ENCODE peak calls at places on chromosomes 5 and 9, in four cellular contexts. One of them, this sample, is unnamed.

GRCh38 chr5:100772011-100772410 is 131.1 kb downstream of the ST8SIA4 start:
- DNase-seq in A549: no peak
- DNase-seq in substantia nigra: no peak
- DNase-seq in tibial nerve: no peak
- DNase-seq in this sample: no peak

GRCh38 chr5:37723147-37723961 is 116.5 kb downstream of the GDNF start:
- DNase-seq in substantia nigra: peak
- DNase-seq in A549: peak
- DNase-seq in tibial nerve: no peak
- DNase-seq in this sample: peak

GRCh38 chr5:41574391-41574790 is 64.0 kb upstream of the PLCXD3 start:
- DNase-seq in substantia nigra: no peak
- DNase-seq in tibial nerve: no peak
- DNase-seq in A549: no peak
- DNase-seq in this sample: no peak

GRCh38 chr5:174583071-174583470 is 141.3 kb upstream of the MSX2 start:
- DNase-seq in A549: no peak
- DNase-seq in tibial nerve: no peak
- DNase-seq in substantia nigra: no peak
- DNase-seq in this sample: no peak

GRCh38 chr9:135932656-135933055 is 25.3 kb upstream of the CAMSAP1 start:
- DNase-seq in A549: no peak
- DNase-seq in substantia nigra: no peak
- DNase-seq in tibial nerve: no peak
- DNase-seq in this sample: no peak

GRCh38 chr9:6759114-6759977 is 1.6 kb downstream of the KDM4C start:
- DNase-seq in substantia nigra: no peak
- DNase-seq in tibial nerve: peak
- DNase-seq in A549: peak
- DNase-seq in this sample: no peak

GRCh38 chr9:128787583-128788156 is 617 bp downstream of the TBC1D13 start:
- DNase-seq in tibial nerve: peak
- DNase-seq in substantia nigra: no peak
- DNase-seq in A549: peak
- DNase-seq in this sample: no peak

GRCh38 chr5:68134669-68135313 is 80.8 kb upstream of the PIK3R1 start:
- DNase-seq in A549: no peak
- DNase-seq in substantia nigra: no peak
- DNase-seq in tibial nerve: no peak
- DNase-seq in this sample: no peak

GRCh38 chr5:10307206-10308148 is at the start of gene CMBL:
- DNase-seq in tibial nerve: no peak
- DNase-seq in A549: no peak
- DNase-seq in substantia nigra: no peak
- DNase-seq in this sample: peak

GRCh38 chr5:180343110-180343845 is 9.9 kb downstream of the GFPT2 start:
- DNase-seq in tibial nerve: no peak
- DNase-seq in A549: no peak
- DNase-seq in substantia nigra: peak
- DNase-seq in this sample: peak
- H3K27ac ChIP-seq in tibial nerve: no peak
- H3K27ac ChIP-seq in A549: peak
- H3K27ac ChIP-seq in substantia nigra: peak
- H3K27ac ChIP-seq in this sample: peak

GRCh38 chr5:172791726-172792445 is 20.9 kb upstream of the DUSP1 start:
- DNase-seq in tibial nerve: no peak
- DNase-seq in A549: no peak
- DNase-seq in substantia nigra: no peak
- DNase-seq in this sample: no peak

GRCh38 chr5:172793577-172794488 is 22.8 kb upstream of the DUSP1 start:
- DNase-seq in tibial nerve: no peak
- DNase-seq in A549: no peak
- DNase-seq in substantia nigra: no peak
- DNase-seq in this sample: no peak

GRCh38 chr5:172791291-172791690 is 20.3 kb upstream of the DUSP1 start:
- DNase-seq in substantia nigra: no peak
- DNase-seq in A549: no peak
- DNase-seq in tibial nerve: no peak
- DNase-seq in this sample: no peak

GRCh38 chr5:172790496-172790889 is 19.5 kb upstream of the DUSP1 start:
- DNase-seq in tibial nerve: no peak
- DNase-seq in A549: no peak
- DNase-seq in substantia nigra: no peak
- DNase-seq in this sample: no peak

DNA sequence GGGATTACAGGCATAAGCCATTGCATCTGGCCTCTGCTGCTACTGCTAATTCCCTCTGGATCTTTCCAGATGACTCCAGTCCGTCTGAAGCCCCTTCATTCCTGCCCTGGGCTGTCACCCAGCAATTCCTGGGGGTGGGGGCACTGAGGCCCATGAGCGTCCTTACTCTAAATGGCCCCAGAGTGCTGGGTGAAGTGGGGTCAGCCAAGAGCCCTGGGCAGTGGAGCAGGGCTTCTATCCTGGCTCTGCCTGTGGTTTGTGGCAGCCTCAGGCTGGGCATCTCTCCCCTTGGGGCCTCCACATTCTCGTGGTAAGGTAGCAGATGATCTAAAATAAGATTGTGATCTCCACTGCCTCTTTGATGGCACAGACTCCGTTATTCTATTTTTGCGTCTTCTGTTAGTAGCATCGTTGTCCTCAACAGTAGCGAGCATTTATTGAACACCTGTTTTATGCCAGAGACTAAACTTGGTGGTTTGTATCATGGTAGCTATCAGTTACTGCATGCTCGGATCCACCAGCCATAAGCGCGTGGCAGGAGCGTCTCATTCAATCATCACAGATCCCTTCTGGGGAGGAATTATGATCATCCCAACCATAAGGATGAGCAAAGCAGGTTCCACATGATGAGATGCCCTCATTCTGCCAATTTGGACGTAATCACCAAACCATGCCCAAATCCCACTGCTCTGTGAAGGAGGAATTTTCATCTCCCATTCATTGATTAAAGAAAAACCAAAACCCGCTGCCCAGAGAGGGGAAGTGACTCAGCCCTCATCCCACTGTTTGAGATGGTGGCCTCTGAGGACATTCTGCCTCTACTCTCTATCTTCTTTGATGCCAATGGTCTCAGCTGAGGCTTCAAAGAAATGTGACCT is 21.9 kb upstream of the DUSP1 start:
- DNase-seq in tibial nerve: no peak
- DNase-seq in A549: no peak
- DNase-seq in substantia nigra: no peak
- DNase-seq in this sample: no peak
- H3K27ac ChIP-seq in tibial nerve: peak
- H3K27ac ChIP-seq in A549: peak
- H3K27ac ChIP-seq in substantia nigra: no peak
- H3K27ac ChIP-seq in this sample: no peak

GRCh38 chr9:95021166-95021886 is 294.8 kb downstream of the AOPEP start:
- DNase-seq in A549: no peak
- DNase-seq in tibial nerve: no peak
- DNase-seq in substantia nigra: no peak
- DNase-seq in this sample: no peak

GRCh38 chr9:95025213-95026170 is 292.0 kb downstream of the FANCC start:
- DNase-seq in substantia nigra: peak
- DNase-seq in A549: no peak
- DNase-seq in tibial nerve: peak
- DNase-seq in this sample: no peak

GRCh38 chr9:95024097-95024671 is 293.3 kb downstream of the FANCC start:
- DNase-seq in A549: no peak
- DNase-seq in tibial nerve: no peak
- DNase-seq in substantia nigra: peak
- DNase-seq in this sample: no peak

GRCh38 chr9:95027914-95028854 is 289.3 kb downstream of the FANCC start:
- DNase-seq in A549: no peak
- DNase-seq in substantia nigra: no peak
- DNase-seq in tibial nerve: no peak
- DNase-seq in this sample: no peak

DNA sequence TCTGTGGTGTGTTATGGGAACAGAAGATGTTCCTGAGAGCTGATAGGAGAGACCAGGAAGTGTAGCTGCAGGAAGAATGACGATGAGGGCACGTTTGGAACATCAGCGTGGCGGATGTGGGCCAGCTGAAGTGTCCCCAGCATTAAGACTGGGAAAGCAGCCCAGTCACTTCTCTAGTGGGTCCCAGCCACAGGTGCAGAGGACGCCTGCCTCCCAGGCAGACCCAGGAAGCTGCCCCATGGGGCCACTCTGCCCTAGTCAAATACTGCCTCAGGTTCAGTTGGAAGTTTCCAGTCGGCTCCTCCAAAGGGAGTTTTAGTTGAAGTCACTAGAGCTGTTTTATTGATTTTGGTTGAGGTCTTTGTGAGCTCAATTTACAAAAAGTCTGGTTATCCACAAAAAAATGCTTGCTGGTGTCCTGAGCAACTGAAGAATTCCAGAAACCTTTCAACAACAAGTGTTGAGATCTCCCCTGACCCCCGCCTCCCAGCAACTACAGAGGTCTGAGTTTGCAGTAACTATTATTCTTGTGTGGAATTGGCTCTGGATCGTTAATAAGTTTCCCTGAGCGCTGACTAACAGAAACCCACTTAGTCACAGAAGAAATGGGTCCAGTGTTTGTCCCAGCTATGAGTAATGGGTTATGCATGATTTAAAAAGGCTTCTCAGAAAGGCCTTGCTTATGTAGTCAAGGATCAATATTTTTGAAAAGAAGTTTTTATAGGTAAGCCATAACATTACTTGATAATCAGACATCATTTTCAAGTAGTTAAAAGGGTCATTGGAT is 294.1 kb downstream of the FANCC start:
- DNase-seq in tibial nerve: no peak
- DNase-seq in A549: peak
- DNase-seq in substantia nigra: no peak
- DNase-seq in this sample: no peak
- H3K27ac ChIP-seq in tibial nerve: peak
- H3K27ac ChIP-seq in A549: peak
- H3K27ac ChIP-seq in substantia nigra: peak
- H3K27ac ChIP-seq in this sample: peak

GRCh38 chr9:25678846-25679360 is 659 bp upstream of the TUSC1 start:
- DNase-seq in substantia nigra: no peak
- DNase-seq in A549: no peak
- DNase-seq in tibial nerve: no peak
- DNase-seq in this sample: no peak
- H3K27ac ChIP-seq in substantia nigra: peak
- H3K27ac ChIP-seq in A549: peak
- H3K27ac ChIP-seq in tibial nerve: peak
- H3K27ac ChIP-seq in this sample: peak

This sample was measured in caudate nucleus.